ENCODE peak calls at places on chromosomes 7 and 10, in six cellular contexts. F, Y, C, U, W and L are unnamed samples.

GRCh38 chr7:112649560-112649959 is 140.6 kb downstream of the TMEM168 start:
- DNase-seq in C (no peak), Y (no peak), U (no peak), W (no peak), F (no peak), L (no peak)

GRCh38 chr7:115462301-115463015 is 540.6 kb downstream of the MDFIC start:
- DNase-seq in F (no peak), C (no peak), W (no peak), Y (no peak), U (no peak), L (no peak)

GRCh38 chr7:76201732-76202665 is at the start of gene SRRM3:
- DNase-seq in W (peak; percentile 85), F (peak; percentile 53), U (peak; percentile 56), C (peak; percentile 66), Y (peak; percentile 56), L (peak; percentile 88)

GRCh38 chr7:120055300-120055699 is 217.7 kb upstream of the KCND2 start:
- DNase-seq in U (no peak), F (no peak), C (no peak), W (no peak), Y (no peak), L (no peak)

GRCh38 chr7:142556745-142557144 is 192.5 kb upstream of the PRSS1 start:
- DNase-seq in C (no peak), W (no peak), Y (peak; percentile 55), F (no peak), U (no peak), L (peak; percentile 55)

GRCh38 chr7:94439893-94440381 is 45.2 kb downstream of the COL1A2 start:
- DNase-seq in U (no peak), W (no peak), C (no peak), F (no peak), Y (no peak), L (no peak)

GRCh38 chr7:80749270-80749669 is 110.8 kb downstream of the CD36 start:
- DNase-seq in W (no peak), U (no peak), C (no peak), F (no peak), Y (peak; percentile 6), L (no peak)

GRCh38 chr10:8998751-8999150 is 944.3 kb downstream of the GATA3 start:
- DNase-seq in W (no peak), Y (no peak), F (no peak), U (no peak), C (no peak), L (no peak)

GRCh38 chr7:1678571-1679325 is 8.7 kb downstream of the ELFN1 start:
- DNase-seq in F (no peak), C (no peak), Y (no peak), U (no peak), W (no peak), L (no peak)

GRCh38 chr10:92395271-92395670 is 104.3 kb downstream of the MARCHF5 start:
- DNase-seq in C (no peak), W (no peak), F (no peak), Y (no peak), U (no peak), L (no peak)